ENCODE peak calls at places on chromosome 6, in nine cellular contexts. J is cardiac muscle cell, K is uterus, G is mammary epithelial cell, H is right lobe of liver, B is heart left ventricle, L is psoas muscle, W is IMR-90, S is fibroblast of lung. U is an unnamed sample. For H3K36me3, the result is how much of the 10 kb centered on the place peaks cover.

GRCh38 chr6:167827588-167828324 is 1.0 kb downstream of the AFDN start:
- DNase-seq in H (peak), J (peak), W (peak), K (peak), G (peak), S (peak), L (peak), B (peak), U (no peak)

GRCh38 chr6:130009148-130009547 is 9.2 kb upstream of the L3MBTL3 start:
- DNase-seq in L (no peak), K (no peak), H (no peak), J (no peak), G (no peak), W (no peak), B (no peak), S (no peak), U (no peak)

GRCh38 chr6:2786269-2786668 is 21.1 kb downstream of the WRNIP1 start:
- DNase-seq in B (no peak), G (no peak), H (no peak), J (no peak), W (no peak), L (no peak), K (no peak), S (no peak), U (no peak)

GRCh38 chr6:131694832-131695426 is 6.3 kb downstream of the OR2A4 start:
- DNase-seq in S (peak), J (peak), W (peak), H (no peak), G (peak), L (peak), K (peak), B (peak), U (no peak)

GRCh38 chr6:134464690-134465411 is 146.9 kb upstream of the SGK1 start:
- DNase-seq in K (no peak), L (peak), H (no peak), G (peak), J (peak), W (peak), B (no peak), S (peak), U (no peak)

GRCh38 chr6:160462551-160463109 is 114.5 kb downstream of the SLC22A3 start:
- DNase-seq in J (peak), L (no peak), W (peak), K (no peak), H (no peak), B (no peak), G (peak), S (peak), U (peak)

GRCh38 chr6:129641344-129641743 is 68.6 kb downstream of the ARHGAP18 start:
- DNase-seq in W (peak), B (no peak), L (no peak), K (no peak), G (no peak), H (no peak), J (peak), S (peak), U (no peak)

GRCh38 chr6:147970970-147971369 is 371.7 kb upstream of the SASH1 start:
- DNase-seq in G (peak), J (peak), K (no peak), H (no peak), B (no peak), L (no peak), W (peak), S (no peak), U (no peak)

GRCh38 chr6:78995346-78995745 is 82.7 kb downstream of the PHIP start:
- DNase-seq in G (no peak), J (no peak), L (no peak), B (no peak), K (no peak), S (peak), W (no peak), H (no peak), U (no peak)

GRCh38 chr6:165178056-165178455 is 131.3 kb downstream of the C6orf118 start:
- DNase-seq in H (no peak), K (no peak), W (no peak), J (no peak), S (peak), B (no peak), L (no peak), G (peak), U (no peak)

GRCh38 chr6:63740709-63741108 is 105.1 kb downstream of the PHF3 start:
- DNase-seq in G (peak), B (no peak), H (no peak), W (peak), J (peak), S (peak), K (no peak), L (no peak), U (no peak)

GRCh38 chr6:157221049-157221816 is 102.1 kb downstream of the TMEM242 start:
- DNase-seq in J (peak), S (peak), K (peak), H (peak), B (peak), G (peak), W (peak), L (peak), U (peak)

DNA sequence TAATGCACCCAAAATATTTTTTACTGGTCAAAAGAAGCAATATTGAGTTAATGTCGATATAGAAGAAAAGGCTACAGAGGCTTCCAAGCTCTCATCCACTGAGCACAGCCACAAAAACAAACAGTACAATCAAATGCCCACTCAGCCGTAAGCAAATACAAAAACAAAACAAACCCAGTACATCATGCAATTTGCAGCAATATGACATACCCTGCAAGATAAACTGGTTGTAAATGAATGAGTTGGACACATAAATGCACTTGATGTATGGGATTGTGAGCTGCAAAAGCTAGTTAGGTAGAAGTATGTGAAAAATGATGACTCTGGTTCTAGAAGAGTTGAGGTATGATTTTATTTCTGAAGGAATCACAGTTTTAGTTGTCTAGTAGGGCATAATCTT is 83.9 kb downstream of the SESN1 start:
- DNase-seq in B (no peak), J (no peak), G (no peak), W (no peak), S (no peak), K (no peak), H (no peak), L (no peak), U (no peak)
- H3K27ac ChIP-seq in B (peak), J (no peak), G (no peak), W (no peak), S (no peak), K (peak), H (peak), L (peak), U (peak)

GRCh38 chr6:32183030-32183429 is 1.0 kb downstream of the AGER start:
- DNase-seq in W (no peak), S (no peak), J (no peak), K (no peak), G (no peak), H (no peak), B (no peak), L (no peak), U (no peak)
- H3K36me3 ChIP-seq in W (under half), S (under half), J (under half), K (under half), G (under half), H (under half), B (half or more), L (under half), U (half or more)

DNA sequence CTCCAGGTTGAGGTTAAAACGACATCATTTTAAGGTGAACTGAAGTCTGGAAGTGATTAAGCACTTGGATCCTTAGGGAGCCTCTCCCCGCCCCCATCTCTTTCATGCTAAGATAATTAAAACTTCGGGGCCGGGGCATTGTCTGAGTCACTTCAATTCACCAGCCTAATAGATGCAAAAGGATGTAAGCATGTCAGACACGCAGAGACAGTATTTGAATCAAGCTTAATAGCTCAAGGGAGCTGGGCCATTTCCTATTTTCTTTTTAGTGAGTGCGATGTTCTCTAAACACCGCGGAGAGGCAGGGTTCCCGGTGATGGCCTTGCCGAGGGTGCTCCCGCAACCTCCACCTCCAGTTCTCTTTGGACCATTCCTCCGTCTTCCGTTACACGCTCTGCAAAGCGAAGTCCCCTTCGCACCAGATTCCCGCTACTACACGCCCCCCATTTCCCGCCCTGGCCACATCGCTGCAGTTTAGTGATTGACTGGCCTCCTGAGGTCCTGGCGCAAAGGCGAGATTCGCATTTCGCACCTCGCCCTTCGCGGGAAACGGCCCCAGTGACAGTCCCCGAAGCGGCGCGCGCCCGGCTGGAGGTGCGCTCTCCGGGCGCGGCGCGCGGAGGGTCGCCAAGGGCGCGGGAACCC is 516 bp upstream of the IRF4 start:
- DNase-seq in H (no peak), W (no peak), B (no peak), S (peak), G (no peak), J (no peak), L (no peak), K (no peak), U (no peak)
- H3K27ac ChIP-seq in H (no peak), W (no peak), B (no peak), S (no peak), G (no peak), J (no peak), L (no peak), K (no peak), U (no peak)

GRCh38 chr6:20424679-20425078 is 23.0 kb downstream of the E2F3 start:
- DNase-seq in B (no peak), K (no peak), L (no peak), S (no peak), G (no peak), J (peak), H (peak), W (no peak), U (no peak)

GRCh38 chr6:20427856-20428255 is 26.2 kb downstream of the E2F3 start:
- DNase-seq in L (no peak), S (no peak), K (no peak), H (no peak), W (no peak), B (no peak), J (no peak), G (no peak), U (no peak)

GRCh38 chr6:20426177-20427082 is 24.8 kb downstream of the E2F3 start:
- DNase-seq in W (no peak), L (no peak), G (no peak), J (no peak), B (no peak), H (no peak), K (no peak), S (no peak), U (no peak)
- H3K36me3 ChIP-seq in W (under half), L (under half), G (under half), J (under half), B (under half), H (under half), K (under half), S (under half), U (under half)

DNA sequence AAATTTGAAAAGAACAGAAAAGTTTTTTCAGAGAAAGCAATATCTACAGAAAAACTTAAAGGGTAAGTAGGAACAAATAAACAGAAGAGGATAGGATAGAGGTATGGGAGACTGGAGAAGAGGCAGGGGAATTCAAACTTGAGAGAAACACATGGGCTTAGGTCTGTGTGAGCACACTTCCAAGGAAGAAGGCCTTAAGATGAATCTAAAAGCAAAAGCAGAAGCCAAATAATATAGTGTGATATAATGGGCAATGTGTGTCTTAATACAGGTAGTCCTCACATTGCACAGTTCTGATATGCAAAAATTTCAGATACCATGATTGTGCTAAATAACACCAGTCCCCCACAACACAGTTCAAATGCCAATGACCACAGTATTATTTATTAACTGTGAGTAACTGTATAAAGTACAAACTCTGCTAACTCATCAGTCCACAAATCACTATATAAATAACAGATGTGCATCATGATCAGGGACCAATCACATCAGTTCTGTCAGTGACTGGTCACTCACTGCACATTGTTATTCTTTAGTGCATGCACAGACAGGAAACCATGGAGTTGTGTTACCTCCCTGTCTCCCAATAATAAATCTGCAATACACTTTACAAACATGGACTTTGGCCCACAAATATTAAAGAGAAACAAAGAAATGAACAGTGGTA is 18.6 kb downstream of the SNX14 start:
- DNase-seq in K (no peak), J (no peak), S (peak), L (no peak), G (peak), W (peak), H (no peak), B (no peak), U (no peak)
- H3K27ac ChIP-seq in K (no peak), J (no peak), S (no peak), L (no peak), G (peak), W (no peak), H (peak), B (no peak), U (no peak)

DNA sequence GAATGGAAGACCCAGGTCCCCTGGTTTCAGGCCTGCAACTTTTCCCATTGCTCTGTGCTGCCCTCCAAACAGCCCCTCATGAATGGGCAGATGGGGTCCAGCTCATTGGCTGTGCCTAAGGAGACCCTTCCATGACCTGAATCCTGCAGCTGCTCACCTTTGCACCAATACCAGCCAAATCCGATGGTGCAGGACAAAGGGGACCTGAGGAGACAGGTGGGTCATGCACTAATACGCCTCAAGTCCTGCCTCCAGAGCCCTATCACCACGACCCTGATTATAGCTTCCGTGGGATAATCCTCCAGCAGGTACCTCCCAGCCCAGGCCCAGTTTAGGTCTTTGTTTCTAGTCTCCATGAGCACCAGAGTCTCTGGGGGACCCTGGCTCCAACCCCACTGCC is 16.8 kb downstream of the TREM1 start:
- DNase-seq in S (no peak), B (no peak), K (no peak), H (no peak), G (no peak), J (no peak), L (no peak), W (no peak), U (no peak)
- H3K36me3 ChIP-seq in S (under half), B (under half), K (under half), H (under half), G (under half), J (under half), L (under half), W (under half), U (under half)

DNA sequence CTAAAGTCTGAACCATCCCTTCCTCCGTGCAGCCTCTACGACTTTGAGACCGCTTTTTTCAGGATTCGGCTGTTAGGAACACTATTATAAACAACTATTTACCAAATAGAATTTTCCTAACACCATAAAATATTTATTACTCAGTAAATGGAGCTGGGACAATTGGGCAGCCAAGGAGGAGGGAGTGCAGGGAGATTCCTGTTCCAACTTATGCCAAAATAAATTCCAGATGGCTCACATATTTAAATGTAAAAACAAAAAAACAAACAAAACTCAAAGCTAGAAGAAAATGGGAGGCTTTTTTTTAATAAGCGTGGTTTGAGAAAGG is 48.1 kb downstream of the TCP11 start:
- DNase-seq in S (no peak), H (no peak), B (no peak), K (no peak), J (no peak), G (no peak), L (no peak), W (peak), U (no peak)
- H3K27ac ChIP-seq in S (no peak), H (no peak), B (no peak), K (peak), J (no peak), G (no peak), L (peak), W (no peak), U (no peak)

U was measured in effector memory CD4-positive, alpha-beta T cell.